ENCODE peak calls at places on chromosome 19, in seven cellular contexts. G, S, O, E, Z, P and Q are unnamed samples.

GRCh38 chr19:18833141-18833476 is 1.4 kb downstream of the UPF1 start:
- DNase-seq in Z (no peak), O (no peak), S (no peak), P (no peak), E (peak), G (no peak), Q (no peak)

GRCh38 chr19:50482886-50483285 is 6.2 kb upstream of the GARIN5A start:
- DNase-seq in Z (no peak), E (no peak), O (no peak), P (no peak), G (no peak), S (no peak), Q (no peak)

GRCh38 chr19:47186337-47187022 is 44.5 kb downstream of the BBC3 start:
- DNase-seq in O (no peak), P (no peak), G (peak), E (no peak), Z (no peak), S (no peak), Q (no peak)

GRCh38 chr19:10752237-10752912 is 34.5 kb downstream of the DNM2 start:
- DNase-seq in S (no peak), E (no peak), Z (no peak), G (no peak), P (no peak), O (no peak), Q (no peak)

GRCh38 chr19:5058456-5059190 is 89.7 kb downstream of the KDM4B start:
- DNase-seq in O (no peak), S (no peak), P (peak), E (no peak), Z (no peak), G (no peak), Q (no peak)

GRCh38 chr19:6229216-6229913 is 50.4 kb downstream of the MLLT1 start:
- DNase-seq in Z (no peak), P (no peak), E (no peak), O (no peak), G (peak), S (no peak), Q (no peak)

GRCh38 chr19:57437931-57438330 is 2.8 kb downstream of the ZNF749 start:
- DNase-seq in Z (no peak), E (no peak), G (no peak), P (no peak), S (no peak), O (no peak), Q (no peak)

GRCh38 chr19:16134510-16134909 is 9.0 kb upstream of the HSH2D start:
- DNase-seq in G (no peak), E (peak), Z (no peak), S (no peak), O (no peak), P (no peak), Q (no peak)

GRCh38 chr19:29702161-29702957 is 12.7 kb downstream of the C19orf12 start:
- DNase-seq in E (no peak), P (no peak), Z (no peak), S (no peak), O (no peak), G (no peak), Q (no peak)

GRCh38 chr19:7426986-7427385 is 61.8 kb downstream of the PEX11G start:
- DNase-seq in S (no peak), E (no peak), P (no peak), G (no peak), Z (no peak), O (no peak), Q (no peak)

GRCh38 chr19:30865481-30865880 is 483.8 kb downstream of the TSHZ3 start:
- DNase-seq in P (no peak), G (no peak), E (no peak), S (no peak), Z (no peak), O (no peak), Q (peak)

GRCh38 chr19:13629687-13630357 is 123.5 kb upstream of the CACNA1A start:
- DNase-seq in P (no peak), G (no peak), S (no peak), O (no peak), Z (no peak), E (peak), Q (no peak)

GRCh38 chr19:12778905-12779161 is 3.5 kb upstream of the HOOK2 start:
- DNase-seq in Z (peak), P (no peak), O (no peak), G (no peak), E (no peak), S (no peak), Q (no peak)

GRCh38 chr19:4870025-4870700 is 2.7 kb upstream of the PLIN3 start:
- DNase-seq in E (peak), S (peak), G (peak), Z (peak), P (peak), O (peak), Q (no peak)

GRCh38 chr19:34589730-34590129 is 87.2 kb downstream of the SCGB2B2 start:
- DNase-seq in E (no peak), P (no peak), O (no peak), G (no peak), Z (no peak), S (peak), Q (no peak)

GRCh38 chr19:33868821-33869412 is 72.2 kb downstream of the KCTD15 start:
- DNase-seq in G (no peak), O (peak), P (no peak), E (no peak), S (peak), Z (peak), Q (peak)

GRCh38 chr19:42596391-42597071 is 1.8 kb upstream of the CEACAM8 start:
- DNase-seq in Z (peak), G (peak), S (peak), E (peak), P (peak), O (no peak), Q (no peak)

GRCh38 chr19:35521124-35521743 is 6.9 kb downstream of the SBSN start:
- DNase-seq in P (no peak), O (no peak), E (no peak), Z (no peak), G (no peak), S (no peak), Q (no peak)

GRCh38 chr19:29623726-29624488 is 17.8 kb downstream of the POP4 start:
- DNase-seq in O (no peak), Z (no peak), E (no peak), P (no peak), G (peak), S (no peak), Q (no peak)

GRCh38 chr19:40457048-40457447 is 8.5 kb downstream of the BLVRB start:
- DNase-seq in O (no peak), S (no peak), P (no peak), E (no peak), Z (no peak), G (no peak), Q (no peak)

GRCh38 chr19:18659281-18660050 is 22.6 kb downstream of the KLHL26 start:
- DNase-seq in Z (no peak), S (peak), P (no peak), G (no peak), O (peak), E (peak), Q (no peak)

GRCh38 chr19:41588497-41589209 is 12.7 kb downstream of the CEACAM21 start:
- DNase-seq in E (peak), G (no peak), S (no peak), O (no peak), P (peak), Z (no peak), Q (no peak)

GRCh38 chr19:29445246-29445645 is 80.5 kb upstream of the VSTM2B start:
- DNase-seq in O (no peak), P (no peak), E (no peak), G (no peak), Z (no peak), S (no peak), Q (peak)

GRCh38 chr19:51501594-51502263 is at the start of gene SIGLEC12:
- DNase-seq in S (peak), P (no peak), Z (peak), G (no peak), O (no peak), E (peak), Q (peak)

GRCh38 chr19:11663162-11663561 is 65.9 kb downstream of the ZNF627 start:
- DNase-seq in S (no peak), O (no peak), P (no peak), G (no peak), Z (no peak), E (no peak), Q (no peak)

GRCh38 chr19:46610851-46611770 is 10.0 kb downstream of the CALM3 start:
- DNase-seq in G (no peak), P (no peak), E (peak), S (no peak), O (no peak), Z (peak), Q (peak)

GRCh38 chr19:17109962-17110598 is 34.5 kb downstream of the MYO9B start:
- DNase-seq in S (peak), O (no peak), E (peak), G (no peak), Z (peak), P (no peak), Q (peak)

GRCh38 chr19:18894254-18895037 is 1.5 kb downstream of the CERS1 start:
- DNase-seq in Z (no peak), O (peak), P (peak), E (no peak), S (peak), G (no peak), Q (no peak)

GRCh38 chr19:35045667-35046300 is 4.3 kb downstream of the HPN start:
- DNase-seq in Z (no peak), G (no peak), P (peak), S (peak), O (no peak), E (peak), Q (no peak)

GRCh38 chr19:44890366-44891015 is 563 bp upstream of the TOMM40 start:
- DNase-seq in P (peak), O (no peak), E (peak), S (peak), Z (no peak), G (no peak), Q (peak)
- TF ChIP-seq POLR2A in P (peak), O (peak), E (peak), S (peak), Z (peak), G (no peak), Q (no peak)

GRCh38 chr19:49422407-49423277 is 599 bp downstream of the PTH2 start:
- DNase-seq in O (no peak), E (peak), G (no peak), Z (no peak), P (no peak), S (peak), Q (no peak)
- TF ChIP-seq POLR2A in O (no peak), E (no peak), G (no peak), Z (no peak), P (no peak), S (no peak), Q (no peak)

DNA sequence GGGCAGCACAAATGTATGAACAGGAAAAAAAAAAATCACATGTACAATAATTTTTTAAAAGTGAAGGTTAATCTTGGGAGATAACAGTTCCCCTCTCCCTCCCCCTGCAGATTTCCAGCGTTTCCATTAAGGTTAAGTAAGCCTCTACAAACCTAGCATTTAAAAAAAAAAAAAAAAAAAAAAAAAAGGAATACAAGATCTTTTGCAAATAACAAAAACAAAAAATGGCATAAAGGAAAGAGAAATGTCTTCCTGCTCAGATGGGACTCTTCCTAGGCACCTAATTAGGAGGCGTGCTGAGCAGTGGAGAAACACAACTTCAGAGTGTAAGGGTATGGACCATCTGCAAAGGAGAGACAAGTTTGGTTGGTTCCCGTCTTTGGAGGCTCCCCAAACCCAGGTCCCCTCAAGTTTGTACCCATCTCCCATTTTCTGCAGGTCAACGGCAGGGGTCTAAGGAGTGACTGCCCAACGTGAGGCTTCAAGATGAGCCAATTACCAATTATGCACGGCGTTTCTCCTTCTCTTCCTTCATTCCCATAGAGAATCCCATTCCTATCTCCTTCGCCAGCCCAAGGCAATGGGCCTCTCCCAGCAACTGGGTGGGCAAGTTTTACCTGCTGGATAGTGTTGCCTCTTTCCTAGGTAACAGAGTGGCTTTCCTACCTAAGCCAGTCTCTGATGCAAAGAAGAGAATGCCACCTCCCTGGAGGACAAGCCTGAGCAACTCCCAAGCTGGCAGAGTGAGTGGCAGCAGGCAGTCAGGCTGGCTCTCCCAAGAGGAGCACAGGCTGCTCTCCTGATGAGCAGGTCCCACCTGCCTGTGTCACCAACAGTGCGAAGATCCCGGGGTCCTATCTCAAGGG is 5.1 kb upstream of the ECH1 start:
- DNase-seq in G (no peak), P (no peak), S (no peak), O (no peak), Z (no peak), E (no peak), Q (no peak)
- TF ChIP-seq POLR2A in G (no peak), P (no peak), S (no peak), O (no peak), Z (no peak), E (no peak), Q (no peak)

DNA sequence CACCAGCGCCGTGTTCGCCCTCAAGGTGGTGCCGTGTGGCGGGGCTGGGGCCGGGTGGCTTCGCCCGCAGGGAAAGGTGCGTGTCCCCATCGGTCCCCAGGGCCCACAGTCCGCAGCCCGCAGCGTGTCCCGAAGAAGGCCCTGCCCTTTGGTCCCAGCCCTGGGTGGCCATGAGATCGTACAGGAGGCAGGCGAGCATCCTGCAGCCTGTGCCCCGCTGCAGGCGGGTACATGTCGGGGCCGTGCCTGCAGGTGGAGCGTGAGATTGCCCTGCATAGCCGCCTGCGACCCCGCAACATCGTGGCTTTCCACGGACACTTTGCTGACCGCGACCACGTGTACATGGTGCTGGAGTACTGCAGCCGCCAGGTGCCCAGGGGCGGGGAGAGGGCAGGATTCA is 1.5 kb downstream of the PLK5 start:
- DNase-seq in S (no peak), Z (no peak), G (no peak), P (no peak), E (no peak), O (no peak), Q (no peak)
- TF ChIP-seq POLR2A in S (no peak), Z (no peak), G (no peak), P (no peak), E (no peak), O (no peak), Q (no peak)